ENCODE peak calls at places on chromosomes 6 and 20, in seven cellular contexts. R, D, Q, B, E, F and W are unnamed samples.

GRCh38 chr20:46757754-46758678 is 48.6 kb downstream of the SLC2A10 start:
- DNase-seq in B (peak), F (no peak), R (peak), E (peak), D (peak), Q (peak), W (no peak)

GRCh38 chr20:34022154-34022842 is 28.6 kb downstream of the RALY start:
- DNase-seq in E (peak), R (peak), B (peak), F (no peak), D (peak), Q (no peak), W (peak)

GRCh38 chr6:148501178-148501590 is 158.5 kb downstream of the SASH1 start:
- DNase-seq in Q (no peak), F (no peak), B (no peak), R (no peak), E (peak), D (no peak), W (no peak)

GRCh38 chr6:69719602-69720193 is 77.1 kb downstream of the LMBRD1 start:
- DNase-seq in F (no peak), R (peak), B (peak), D (peak), Q (no peak), E (peak), W (no peak)

GRCh38 chr6:147204060-147204785 is at the start of gene STXBP5:
- DNase-seq in R (peak), F (peak), B (peak), E (peak), Q (peak), D (peak), W (peak)

GRCh38 chr6:159400806-159401205 is 231.6 kb downstream of the FNDC1 start:
- DNase-seq in E (no peak), F (no peak), D (no peak), R (no peak), Q (no peak), B (no peak), W (no peak)

GRCh38 chr20:34701405-34702085 is 2.6 kb upstream of the TP53INP2 start:
- DNase-seq in F (no peak), B (no peak), E (no peak), D (no peak), Q (no peak), R (no peak), W (no peak)

GRCh38 chr6:34474754-34475153 is 8.9 kb downstream of the PACSIN1 start:
- DNase-seq in F (no peak), Q (no peak), B (no peak), R (no peak), E (no peak), D (no peak), W (no peak)

GRCh38 chr6:80690611-80691090 is 584.2 kb downstream of the BCKDHB start:
- DNase-seq in Q (no peak), R (no peak), F (no peak), B (no peak), E (no peak), D (no peak), W (no peak)

GRCh38 chr6:169847773-169848380 is 96.5 kb downstream of the ERMARD start:
- DNase-seq in R (no peak), E (no peak), B (no peak), D (no peak), F (no peak), Q (no peak), W (peak)

GRCh38 chr6:53984163-53984562 is 127.1 kb upstream of the MLIP start:
- DNase-seq in E (peak), R (no peak), F (no peak), B (no peak), D (no peak), Q (no peak), W (no peak)

GRCh38 chr6:158328446-158328845 is 16.2 kb downstream of the TULP4 start:
- DNase-seq in R (no peak), B (no peak), F (no peak), Q (no peak), E (no peak), D (no peak), W (no peak)